ENCODE peak calls at places on chromosome 16, in four cellular contexts. P is thoracic aorta, G is NCI-H748 treated with DMSO at 0.1 percent for 48 hours, X is tibial artery. U is an unnamed sample.

GRCh38 chr16:68379472-68380347 is 68.6 kb downstream of the SMPD3 start:
- DNase-seq in P (no peak), G (no peak), X (no peak), U (no peak)

GRCh38 chr16:24037335-24037734 is 201.6 kb downstream of the PRKCB start:
- DNase-seq in P (no peak), G (no peak), X (no peak), U (no peak)

GRCh38 chr16:728131-728889 is 1.4 kb downstream of the HAGHL start:
- DNase-seq in P (no peak), G (peak; percentile 51), X (peak; percentile 49), U (peak; percentile 66)

GRCh38 chr16:797120-797420 is 3.5 kb downstream of the GNG13 start:
- DNase-seq in P (no peak), G (no peak), X (no peak), U (no peak)

GRCh38 chr16:57994778-57995177 is 5.7 kb downstream of the ZNF319 start:
- DNase-seq in P (no peak), G (no peak), X (peak; percentile 59), U (no peak)

GRCh38 chr16:78816499-78817441 is 717.3 kb downstream of the WWOX start:
- DNase-seq in P (no peak), G (no peak), X (peak; percentile 45), U (no peak)

GRCh38 chr16:56911771-56912541 is 20.0 kb upstream of the HERPUD1 start:
- DNase-seq in P (no peak), G (no peak), X (peak; percentile 52), U (no peak)

GRCh38 chr16:67468731-67469130 is 12.2 kb downstream of the ATP6V0D1 start:
- DNase-seq in P (no peak), G (no peak), X (no peak), U (no peak)

GRCh38 chr16:81885976-81886586 is 107.0 kb downstream of the PLCG2 start:
- DNase-seq in P (no peak), G (peak; percentile 11), X (no peak), U (peak; percentile 18)

GRCh38 chr16:85375282-85375681 is 237.8 kb upstream of the GSE1 start:
- DNase-seq in P (no peak), G (no peak), X (no peak), U (no peak)

GRCh38 chr16:26701243-26701886 is 365.4 kb upstream of the C16orf82 start:
- DNase-seq in P (no peak), G (no peak), X (no peak), U (no peak)

GRCh38 chr16:73956592-73957495 is 339.8 kb upstream of the PSMD7 start:
- DNase-seq in P (no peak), G (peak; percentile 44), X (peak; percentile 58), U (peak; percentile 42)